ENCODE peak calls at places on chromosome 3, in eight cellular contexts. Q is stimulated activated CD8-positive, alpha-beta memory T cell treated with anti-CD3 and anti-CD28 coated beads, Interleukin-7, amount 100 ng/mL, for 24 hours; F is DMS 273 treated with DMSO at 0.1 percent for 48 hours; A is mesendoderm; Z is stimulated activated naive CD8-positive, alpha-beta T cell treated with anti-CD3 and anti-CD28 coated beads, Interleukin-15, amount 100 ng/mL, for 72 hours; U is LoVo; D is renal cortical epithelial cell; K is GM04503. N is an unnamed sample.

GRCh38 chr3:148643389-148643840 is 54.3 kb upstream of the AGTR1 start:
- DNase-seq in Z (no peak), K (peak), F (no peak), D (peak), A (peak), Q (no peak), U (no peak), N (no peak)

GRCh38 chr3:70832035-70832795 is 519.8 kb upstream of the MDFIC2 start:
- DNase-seq in U (no peak), Q (no peak), K (peak), D (peak), F (no peak), Z (no peak), A (no peak), N (no peak)

GRCh38 chr3:174116421-174116820 is 718.9 kb downstream of the NLGN1 start:
- DNase-seq in A (no peak), U (no peak), F (no peak), Q (no peak), D (no peak), Z (no peak), K (no peak), N (no peak)

GRCh38 chr3:58657036-58657435 is 9.5 kb downstream of the FAM3D start:
- DNase-seq in K (no peak), Z (no peak), A (no peak), F (no peak), D (no peak), U (no peak), Q (no peak), N (no peak)

GRCh38 chr3:102447272-102447671 is 12.5 kb downstream of the ZPLD1 start:
- DNase-seq in D (no peak), A (no peak), F (no peak), Z (no peak), U (no peak), Q (no peak), K (no peak), N (no peak)

GRCh38 chr3:99484871-99485270 is 153.5 kb upstream of the COL8A1 start:
- DNase-seq in Z (no peak), A (no peak), U (no peak), Q (no peak), F (no peak), D (no peak), K (no peak), N (no peak)

GRCh38 chr3:187744169-187745151 is 808 bp downstream of the BCL6 start:
- DNase-seq in A (peak), U (peak), Q (no peak), F (peak), K (no peak), Z (peak), D (no peak), N (peak)

GRCh38 chr3:50294492-50295403 is 2.5 kb upstream of the IFRD2 start:
- DNase-seq in Z (no peak), F (no peak), D (no peak), Q (no peak), U (no peak), A (no peak), K (no peak), N (no peak)

GRCh38 chr3:182792901-182793662 is at the start of gene ATP11B:
- DNase-seq in Q (peak), F (peak), U (peak), K (no peak), D (peak), A (peak), Z (peak), N (peak)

GRCh38 chr3:179179979-179180758 is 32.0 kb downstream of the PIK3CA start:
- DNase-seq in U (no peak), K (no peak), A (peak), D (peak), Z (no peak), Q (no peak), F (no peak), N (peak)

GRCh38 chr3:40464339-40465110 is 7.4 kb downstream of the RPL14 start:
- DNase-seq in Z (no peak), D (no peak), Q (no peak), F (no peak), K (no peak), A (no peak), U (no peak), N (peak)

GRCh38 chr3:137131081-137131480 is 173.3 kb downstream of the IL20RB start:
- DNase-seq in K (no peak), F (no peak), D (no peak), Z (no peak), A (peak), Q (no peak), U (no peak), N (no peak)

GRCh38 chr3:149296972-149297371 is 36.5 kb downstream of the TM4SF18 start:
- DNase-seq in A (no peak), F (no peak), K (no peak), Q (no peak), D (no peak), Z (no peak), U (no peak), N (no peak)

GRCh38 chr3:141476033-141476432 is 10.8 kb upstream of the RASA2 start:
- DNase-seq in Z (no peak), D (no peak), A (no peak), K (no peak), Q (no peak), F (no peak), U (no peak), N (no peak)

GRCh38 chr3:151423091-151423490 is 37.8 kb downstream of the IGSF10 start:
- DNase-seq in F (no peak), A (no peak), Q (no peak), K (no peak), Z (no peak), D (no peak), U (no peak), N (no peak)

GRCh38 chr3:12891985-12892839 is 50.8 kb upstream of the RPL32 start:
- DNase-seq in D (peak), K (no peak), Q (no peak), A (peak), Z (peak), F (no peak), U (peak), N (peak)

GRCh38 chr3:67804089-67804488 is 149.7 kb upstream of the SUCLG2 start:
- DNase-seq in Q (no peak), F (no peak), K (no peak), U (no peak), A (peak), D (peak), Z (no peak), N (no peak)

GRCh38 chr3:4507010-4507596 is 14.0 kb downstream of the ITPR1 start:
- DNase-seq in D (no peak), Z (no peak), U (no peak), F (no peak), K (no peak), Q (no peak), A (no peak), N (peak)

GRCh38 chr3:135806342-135806741 is 159.2 kb upstream of the PPP2R3A start:
- DNase-seq in A (no peak), K (no peak), Z (no peak), D (peak), F (no peak), U (no peak), Q (no peak), N (no peak)

GRCh38 chr3:11060500-11061251 is 68.1 kb downstream of the SLC6A1 start:
- DNase-seq in U (peak), Q (peak), Z (peak), K (no peak), F (no peak), A (peak), D (peak), N (peak)

GRCh38 chr3:189921770-189922169 is 198.9 kb downstream of the P3H2 start:
- DNase-seq in K (no peak), U (no peak), A (peak), F (no peak), D (no peak), Z (no peak), Q (no peak), N (no peak)

GRCh38 chr3:40237892-40238571 is 71.5 kb upstream of the EIF1B start:
- DNase-seq in Z (no peak), D (peak), Q (no peak), F (no peak), A (peak), K (no peak), U (no peak), N (no peak)

GRCh38 chr3:30970183-30970582 is 75.7 kb upstream of the GADL1 start:
- DNase-seq in A (no peak), D (peak), F (no peak), K (peak), Z (no peak), Q (no peak), U (no peak), N (peak)

N was measured in NAMALWA.